ENCODE peak calls at places on chromosomes 12 and 14, in nine cellular contexts. P, T, U, R, Y, Z, Q, B and J are unnamed samples.

GRCh38 chr12:38384816-38385491 is 68.4 kb downstream of the ALG10B start:
- DNase-seq in T (no peak), B (no peak), Y (no peak), R (no peak), Z (peak; percentile 91), Q (peak; percentile 69), P (peak; percentile 6), U (no peak), J (no peak)

GRCh38 chr12:116880817-116881324 is 370 bp downstream of the HRK start:
- DNase-seq in U (no peak), Z (peak; percentile 77), T (no peak), P (no peak), R (peak; percentile 71), Q (peak; percentile 81), B (peak; percentile 65), Y (peak; percentile 18), J (peak; percentile 15)

GRCh38 chr12:13198921-13199320 is 2.4 kb downstream of the EMP1 start:
- DNase-seq in B (no peak), T (no peak), U (no peak), Z (no peak), Q (no peak), R (no peak), P (no peak), Y (no peak), J (no peak)

GRCh38 chr12:94147991-94148840 is at the start of gene PLXNC1:
- DNase-seq in R (peak; percentile 73), U (peak; percentile 56), Y (peak; percentile 25), Q (peak; percentile 67), B (peak; percentile 83), T (peak; percentile 72), Z (peak; percentile 20), P (peak; percentile 37), J (peak; percentile 61)

GRCh38 chr12:3753549-3754284 is 808 bp upstream of the CRACR2A start:
- DNase-seq in U (no peak), Z (peak; percentile 7), Q (peak; percentile 34), T (no peak), R (peak; percentile 62), Y (no peak), B (no peak), P (no peak), J (no peak)

GRCh38 chr12:12599750-12600643 is 11.7 kb upstream of the CREBL2 start:
- DNase-seq in U (no peak), T (no peak), Z (peak; percentile 20), Y (no peak), R (no peak), P (no peak), B (no peak), Q (no peak), J (no peak)

GRCh38 chr14:21070083-21070609 is at the start of gene ARHGEF40:
- DNase-seq in R (peak; percentile 86), U (no peak), B (no peak), Q (peak; percentile 50), P (peak; percentile 43), Y (peak; percentile 77), T (no peak), Z (peak; percentile 42), J (peak; percentile 50)

GRCh38 chr12:101004891-101005290 is 205.1 kb downstream of the SLC5A8 start:
- DNase-seq in P (no peak), R (no peak), Z (no peak), B (no peak), U (no peak), T (no peak), Q (no peak), Y (no peak), J (no peak)

GRCh38 chr12:115103884-115104883 is 420.2 kb upstream of the TBX3 start:
- DNase-seq in Z (peak; percentile 41), Q (no peak), U (no peak), R (no peak), B (no peak), T (no peak), Y (no peak), P (no peak), J (no peak)